ENCODE peak calls at places on chromosomes 4 and X, in eight cellular contexts. J is cardiac fibroblast, M is K562, D is fibroblast of lung, Y is cardiac muscle cell, N is brain microvascular endothelial cell, K is left ventricle myocardium inferior, Q is WERI-Rb-1. R is an unnamed sample.

GRCh38 chr4:140635606-140636005 is 66.8 kb upstream of the UCP1 start:
- DNase-seq in D (peak; percentile 64), J (peak; percentile 58), N (peak; percentile 26), Q (no peak), Y (peak; percentile 54), K (peak; percentile 36), M (no peak), R (peak; percentile 46)

GRCh38 chr4:23782778-23783455 is 106.9 kb downstream of the PPARGC1A start:
- DNase-seq in Q (no peak), Y (no peak), K (no peak), N (no peak), D (peak; percentile 20), M (no peak), J (peak; percentile 28), R (no peak)

GRCh38 chr4:41933997-41934812 is 1.0 kb upstream of the TMEM33 start:
- DNase-seq in Y (no peak), J (no peak), Q (no peak), D (no peak), K (no peak), N (no peak), M (peak; percentile 22), R (no peak)

GRCh38 chr4:140004580-140005314 is 149.2 kb downstream of the MAML3 start:
- DNase-seq in Y (peak; percentile 55), D (peak; percentile 73), J (peak; percentile 62), N (peak; percentile 38), Q (peak; percentile 57), K (peak; percentile 39), M (no peak), R (peak; percentile 44)

GRCh38 chr4:167435786-167436185 is 201.5 kb upstream of the SPOCK3 start:
- DNase-seq in N (no peak), Y (no peak), D (no peak), K (no peak), M (no peak), J (no peak), Q (no peak), R (no peak)

GRCh38 chr4:76354517-76355473 is 48.3 kb downstream of the STBD1 start:
- DNase-seq in K (no peak), M (no peak), D (no peak), J (no peak), Y (no peak), N (no peak), Q (no peak), R (no peak)

GRCh38 chr4:109578846-109579245 is 18.8 kb downstream of the MCUB start:
- DNase-seq in Q (no peak), N (no peak), Y (no peak), M (no peak), K (no peak), J (no peak), D (no peak), R (no peak)

GRCh38 chr4:79977131-79977840 is 95.7 kb downstream of the ANTXR2 start:
- DNase-seq in Y (no peak), N (no peak), K (no peak), D (no peak), M (no peak), Q (no peak), J (no peak), R (peak; percentile 69)

GRCh38 chrX:40122487-40122886 is 24.7 kb upstream of the BCOR start:
- DNase-seq in N (no peak), J (no peak), K (no peak), Y (no peak), Q (no peak), M (no peak), D (no peak), R (no peak)

GRCh38 chrX:39574178-39574577 is 523.6 kb downstream of the BCOR start:
- DNase-seq in Y (no peak), K (no peak), D (no peak), J (no peak), Q (no peak), N (no peak), M (no peak), R (no peak)

GRCh38 chr4:150244600-150244999 is 166.4 kb downstream of the DCLK2 start:
- DNase-seq in Y (no peak), K (no peak), J (peak; percentile 54), M (no peak), N (peak; percentile 83), Q (no peak), D (peak; percentile 90), R (peak; percentile 93)

GRCh38 chr4:41709844-41710481 is 38.6 kb downstream of the PHOX2B start:
- DNase-seq in Q (no peak), J (peak; percentile 33), D (peak; percentile 87), K (no peak), Y (no peak), N (peak; percentile 36), M (peak; percentile 2), R (peak; percentile 80)

GRCh38 chr4:129236351-129236750 is 140.4 kb downstream of the C4orf33 start:
- DNase-seq in N (no peak), Y (no peak), K (no peak), Q (no peak), M (no peak), D (no peak), J (no peak), R (no peak)

GRCh38 chrX:97096385-97096784 is 212.7 kb downstream of the RPA4 start:
- DNase-seq in D (no peak), J (peak; percentile 3), Q (no peak), Y (no peak), M (no peak), N (no peak), K (no peak), R (no peak)

GRCh38 chrX:46630141-46630540 is 56.6 kb downstream of the CHST7 start:
- DNase-seq in K (no peak), M (no peak), N (no peak), Q (no peak), D (peak; percentile 45), J (no peak), Y (no peak), R (peak; percentile 47)

DNA sequence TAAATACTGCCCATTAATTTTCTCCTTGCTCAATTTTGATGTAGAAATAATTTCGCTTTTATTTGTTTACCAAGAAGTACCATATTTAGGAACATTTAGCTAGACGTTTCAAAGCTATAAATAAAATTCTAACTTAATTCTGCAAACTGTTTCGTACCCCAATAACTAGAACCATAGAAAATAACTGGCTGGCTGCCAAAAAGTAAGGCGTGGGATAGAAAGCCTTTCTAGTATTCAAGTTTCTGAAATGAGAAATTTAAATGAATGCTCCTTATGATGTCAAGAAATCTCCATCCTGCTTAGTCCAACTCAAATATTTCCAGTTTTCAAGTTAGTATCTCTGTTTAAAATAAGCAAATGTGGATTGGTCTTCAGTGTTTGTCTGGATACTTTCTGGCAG is 167.4 kb downstream of the FBXO8 start:
- DNase-seq in K (no peak), Q (no peak), D (no peak), Y (no peak), M (no peak), J (no peak), N (no peak), R (no peak)
- H3K4me3 ChIP-seq in K (no peak overlapping the region), Q (no peak overlapping the region), D (no peak overlapping the region), Y (no peak overlapping the region), M (no peak overlapping the region), J (no peak overlapping the region), N (no peak overlapping the region), R (no peak overlapping the region)

GRCh38 chr4:182265881-182266280 is 22.7 kb downstream of the TENM3 start:
- DNase-seq in M (peak; percentile 32), Y (no peak), K (no peak), J (no peak), Q (peak; percentile 34), N (no peak), D (no peak), R (no peak)
- TF ChIP-seq CTCF in M (no peak), Y (no peak), K (no peak), J (no peak), Q (peak; percentile 28), N (peak; percentile 27), D (no peak), R (peak; percentile 33)

GRCh38 chr4:52748432-52748831 is 2.8 kb downstream of the ERVMER34-1 start:
- DNase-seq in K (no peak), M (no peak), N (no peak), Y (no peak), Q (no peak), J (no peak), D (no peak), R (no peak)
- H3K4me3 ChIP-seq in K (no peak overlapping the region), M (no peak overlapping the region), N (no peak overlapping the region), Y (no peak overlapping the region), Q (no peak overlapping the region), J (no peak overlapping the region), D (no peak overlapping the region), R (no peak overlapping the region)

DNA sequence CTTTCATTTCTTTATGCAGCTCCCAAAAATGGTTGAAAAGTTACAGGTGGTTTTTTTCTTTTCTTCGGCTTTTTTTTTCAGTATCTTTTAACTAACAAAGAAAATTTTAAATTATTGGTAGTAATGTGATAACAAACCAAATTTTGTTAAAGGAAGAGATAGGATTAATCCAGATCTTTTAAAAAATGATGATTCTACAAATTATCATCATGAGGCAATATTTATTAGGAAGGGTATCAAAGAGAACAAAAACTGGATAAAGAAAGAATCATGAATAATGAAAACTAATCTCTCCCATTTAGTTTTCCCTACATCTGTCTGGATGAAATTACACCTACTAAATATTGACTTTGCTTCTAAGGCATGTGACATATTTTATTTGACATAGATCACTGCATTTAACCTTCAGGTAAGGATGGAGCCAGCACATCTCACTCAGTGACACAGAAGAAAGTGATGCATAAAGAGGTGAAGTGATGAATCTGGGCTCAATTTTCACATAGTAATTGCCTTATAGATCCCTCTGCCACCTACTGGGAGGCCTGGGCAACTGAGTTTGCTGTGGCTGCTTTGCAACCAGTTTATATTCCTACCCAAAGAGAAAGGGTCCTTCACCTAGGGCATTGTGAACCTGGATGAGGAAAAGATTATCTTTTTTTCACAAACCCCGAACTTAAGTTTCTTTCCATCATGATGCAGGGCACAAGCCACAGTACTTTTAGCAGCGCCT is 155.6 kb downstream of the HNRNPD start:
- DNase-seq in M (no peak), J (peak; percentile 8), D (no peak), Y (no peak), N (no peak), K (no peak), Q (peak; percentile 22), R (peak; percentile 14)
- TF ChIP-seq CTCF in M (no peak), J (peak; percentile 29), D (peak; percentile 19), Y (peak; percentile 48), N (peak; percentile 66), K (peak; percentile 43), Q (peak; percentile 64), R (peak; percentile 55)

GRCh38 chr4:8427262-8427661 is 13.3 kb downstream of the ACOX3 start:
- DNase-seq in Q (no peak), M (no peak), Y (no peak), J (no peak), K (no peak), D (no peak), N (no peak), R (no peak)
- H3K4me3 ChIP-seq in Q (no peak overlapping the region), M (no peak overlapping the region), Y (no peak overlapping the region), J (peak overlapping the region; percentile 85), K (peak overlapping the region; percentile 94), D (peak overlapping the region; percentile 82), N (peak overlapping the region; percentile 74), R (peak overlapping the region; percentile 62)

DNA sequence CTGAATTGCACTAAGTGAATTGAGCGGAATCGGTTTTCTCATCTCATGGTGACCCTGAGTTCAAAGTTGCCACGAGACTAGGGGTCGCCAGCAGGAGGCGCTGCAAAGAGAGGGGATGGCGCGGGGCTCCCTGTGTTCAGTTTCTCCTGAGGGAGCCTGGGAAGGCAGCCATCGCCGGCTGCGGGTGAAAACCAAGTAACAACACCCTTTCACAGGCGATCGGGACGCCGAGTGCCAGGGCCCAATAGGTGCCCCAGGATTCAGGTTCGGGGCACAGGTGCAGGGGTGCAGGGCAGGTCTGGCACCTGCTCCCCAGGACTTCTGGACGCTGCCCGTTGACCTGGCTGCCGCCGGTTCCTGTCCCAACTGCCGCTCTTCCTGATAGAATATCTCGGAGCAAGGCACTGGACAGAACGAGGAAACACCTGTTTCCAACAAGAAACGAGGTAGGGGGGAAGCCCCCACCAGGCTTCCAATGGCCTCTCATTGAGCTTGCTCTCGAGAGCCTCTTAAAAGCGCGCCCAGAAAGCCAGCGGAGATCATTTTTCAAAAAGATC is 1.1 kb upstream of the FGF16 start:
- DNase-seq in D (no peak), M (no peak), K (peak; percentile 14), J (no peak), N (no peak), Q (no peak), Y (no peak), R (no peak)
- TF ChIP-seq CTCF in D (peak; percentile 21), M (no peak), K (peak; percentile 36), J (peak; percentile 23), N (peak; percentile 60), Q (peak; percentile 8), Y (peak; percentile 33), R (peak; percentile 50)